ENCODE peak calls at places on chromosomes 6 and 20, in four cellular contexts. C is IMR-90, M is hepatocyte, U is lung. A is an unnamed sample.

GRCh38 chr6:45619994-45620471 is 242.3 kb upstream of the SUPT3H start:
- DNase-seq in U (peak), C (peak), M (no peak), A (no peak)

GRCh38 chr6:36928547-36928918 is 26.0 kb upstream of the PI16 start:
- DNase-seq in M (no peak), U (no peak), C (no peak), A (no peak)

GRCh38 chr20:54514020-54514607 is 38.7 kb downstream of the DOK5 start:
- DNase-seq in U (no peak), M (no peak), C (no peak), A (no peak)

GRCh38 chr6:133809406-133809805 is 79.5 kb upstream of the TCF21 start:
- DNase-seq in C (peak), U (no peak), M (no peak), A (no peak)

GRCh38 chr6:49915035-49915434 is 48.7 kb upstream of the CRISP1 start:
- DNase-seq in M (peak), U (no peak), C (no peak), A (no peak)

GRCh38 chr6:85347787-85348186 is 102.1 kb upstream of the NT5E start:
- DNase-seq in U (no peak), C (no peak), M (no peak), A (no peak)

GRCh38 chr6:107557698-107558097 is 67.8 kb downstream of the SOBP start:
- DNase-seq in U (no peak), C (no peak), M (no peak), A (no peak)

GRCh38 chr6:46419576-46420002 is 71.7 kb downstream of the RCAN2 start:
- DNase-seq in M (peak), U (peak), C (peak), A (peak)

GRCh38 chr6:27280540-27281000 is 31.5 kb downstream of the POM121L2 start:
- DNase-seq in C (no peak), M (peak), U (no peak), A (no peak)

GRCh38 chr20:50292324-50293243 is 102.0 kb downstream of the CEBPB start:
- DNase-seq in U (peak), M (peak), C (peak), A (peak)

GRCh38 chr6:31769684-31770371 is 7.3 kb downstream of the VWA7 start:
- DNase-seq in U (peak), M (peak), C (peak), A (peak)

GRCh38 chr20:58086763-58087566 is 141.5 kb downstream of the ANKRD60 start:
- DNase-seq in C (peak), M (peak), U (no peak), A (peak)

GRCh38 chr6:48747040-48747439 is 636.0 kb upstream of the PTCHD4 start:
- DNase-seq in C (peak), U (no peak), M (no peak), A (no peak)

GRCh38 chr20:16608265-16608636 is 35.0 kb upstream of the KIF16B start:
- DNase-seq in C (no peak), M (no peak), U (no peak), A (no peak)

GRCh38 chr6:39417440-39417839 is 94.9 kb upstream of the KCNK16 start:
- DNase-seq in C (no peak), M (no peak), U (no peak), A (no peak)

GRCh38 chr6:70166088-70166958 is 136.6 kb downstream of the COL9A1 start:
- DNase-seq in U (peak), M (peak), C (peak), A (peak)

GRCh38 chr6:34288581-34288980 is 39.8 kb upstream of the SMIM29 start:
- DNase-seq in U (no peak), M (no peak), C (no peak), A (no peak)

GRCh38 chr6:16179970-16180431 is 51.1 kb downstream of the MYLIP start:
- DNase-seq in C (no peak), U (no peak), M (no peak), A (no peak)

GRCh38 chr6:120785459-120786086 is 548.7 kb downstream of the TBC1D32 start:
- DNase-seq in C (no peak), U (no peak), M (no peak), A (no peak)

GRCh38 chr6:27230758-27231111 is 16.8 kb upstream of the PRSS16 start:
- DNase-seq in U (no peak), M (no peak), C (no peak), A (peak)

GRCh38 chr6:138800377-138801150 is 4.7 kb downstream of the ECT2L start:
- DNase-seq in C (no peak), U (no peak), M (no peak), A (no peak)

GRCh38 chr6:155026366-155027045 is 31.4 kb downstream of the TIAM2 start:
- DNase-seq in C (peak), M (peak), U (no peak), A (peak)

GRCh38 chr6:142819603-142820335 is 125.2 kb downstream of the HIVEP2 start:
- DNase-seq in U (no peak), M (no peak), C (peak), A (no peak)

GRCh38 chr6:152298055-152298647 is 339.0 kb downstream of the SYNE1 start:
- DNase-seq in U (no peak), C (no peak), M (no peak), A (no peak)
- H3K27ac ChIP-seq in U (no peak), C (no peak), M (no peak), A (no peak)

DNA sequence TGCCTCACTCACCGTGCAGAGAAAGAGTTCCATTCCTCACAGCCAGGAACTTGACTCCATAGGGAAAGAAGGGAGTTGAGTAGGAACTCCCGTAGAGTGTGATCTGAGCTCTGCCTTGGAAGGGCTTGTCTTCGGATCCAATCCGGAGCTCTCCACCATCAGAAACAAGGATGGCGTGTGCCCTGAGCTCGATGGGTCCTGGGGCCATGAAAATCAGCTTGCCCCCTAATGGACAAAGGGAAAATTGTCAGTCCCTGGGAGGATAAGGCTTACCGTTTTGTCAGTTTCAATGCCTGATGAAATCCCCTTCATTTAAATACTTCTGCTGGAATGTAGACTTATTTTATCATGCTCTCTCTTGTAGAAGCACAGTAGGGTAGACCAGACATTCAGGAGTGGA is 153.3 kb downstream of the PKHD1 start:
- DNase-seq in C (no peak), U (no peak), M (no peak), A (peak)
- TF ChIP-seq CTCF in C (peak), U (no peak), M (no peak), A (no peak)

GRCh38 chr6:152167639-152168603 is 360.4 kb downstream of the ESR1 start:
- DNase-seq in M (no peak), U (no peak), C (no peak), A (no peak)

GRCh38 chr6:152170313-152170701 is 362.8 kb downstream of the ESR1 start:
- DNase-seq in C (no peak), M (no peak), U (no peak), A (no peak)

GRCh38 chr6:152173321-152173720 is 365.8 kb downstream of the ESR1 start:
- DNase-seq in C (no peak), U (no peak), M (no peak), A (no peak)

GRCh38 chr6:152173957-152174356 is 366.5 kb downstream of the ESR1 start:
- DNase-seq in U (no peak), C (no peak), M (no peak), A (peak)

DNA sequence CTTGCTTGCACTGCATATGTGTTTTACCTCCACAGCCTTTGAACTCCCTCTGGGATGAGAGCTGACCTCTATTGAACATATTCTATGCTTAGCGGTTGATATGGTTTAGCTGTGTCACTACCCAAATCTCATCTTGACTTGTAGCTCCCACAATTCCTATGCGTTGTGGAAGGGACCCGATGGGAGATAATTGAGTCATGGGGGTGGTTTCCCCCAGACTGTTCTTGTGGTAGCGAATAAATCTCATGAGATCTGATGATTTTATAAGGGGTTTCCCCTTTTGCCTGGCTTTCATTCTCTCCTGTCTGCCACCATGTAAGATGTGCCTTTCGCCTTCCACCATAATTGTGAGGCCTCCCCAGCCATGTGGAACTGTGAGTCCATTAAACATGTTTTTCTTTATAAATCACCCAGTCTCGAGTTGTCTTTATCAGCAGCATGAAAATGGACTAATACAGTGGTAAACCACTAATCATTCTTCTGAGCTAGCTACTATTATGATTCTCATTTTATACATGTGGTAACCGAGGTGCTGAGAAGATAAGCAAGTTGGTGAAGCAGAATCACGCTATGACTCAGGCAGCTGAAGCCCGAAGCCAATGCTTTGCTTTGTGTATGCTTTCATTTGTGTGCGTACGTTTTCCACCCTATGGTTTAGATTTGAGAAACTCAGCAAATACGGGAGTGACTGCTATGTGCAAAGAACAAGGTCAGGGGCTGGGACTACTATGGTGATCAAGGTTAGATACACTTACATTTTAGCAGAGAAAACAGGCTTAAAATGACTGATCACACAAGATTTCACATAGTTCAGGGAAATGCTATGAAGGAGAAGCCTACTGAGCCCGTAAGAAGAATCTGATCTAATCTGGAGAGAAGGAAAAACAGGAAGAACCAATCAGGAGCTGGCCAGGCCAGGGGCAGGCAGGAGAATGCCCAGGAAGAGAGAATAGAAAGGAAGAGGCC is 363.5 kb downstream of the ESR1 start:
- DNase-seq in C (peak), M (peak), U (no peak), A (no peak)
- H3K27ac ChIP-seq in C (no peak), M (peak), U (no peak), A (no peak)

GRCh38 chr6:170578909-170579308 is 5.5 kb downstream of the PDCD2 start:
- DNase-seq in U (no peak), C (no peak), M (no peak), A (no peak)

GRCh38 chr6:170584181-170584953 is at the start of gene PDCD2:
- DNase-seq in C (peak), M (peak), U (peak), A (peak)

GRCh38 chr6:170584954-170585498 is 589 bp upstream of the PDCD2 start:
- DNase-seq in U (no peak), C (no peak), M (peak), A (peak)

DNA sequence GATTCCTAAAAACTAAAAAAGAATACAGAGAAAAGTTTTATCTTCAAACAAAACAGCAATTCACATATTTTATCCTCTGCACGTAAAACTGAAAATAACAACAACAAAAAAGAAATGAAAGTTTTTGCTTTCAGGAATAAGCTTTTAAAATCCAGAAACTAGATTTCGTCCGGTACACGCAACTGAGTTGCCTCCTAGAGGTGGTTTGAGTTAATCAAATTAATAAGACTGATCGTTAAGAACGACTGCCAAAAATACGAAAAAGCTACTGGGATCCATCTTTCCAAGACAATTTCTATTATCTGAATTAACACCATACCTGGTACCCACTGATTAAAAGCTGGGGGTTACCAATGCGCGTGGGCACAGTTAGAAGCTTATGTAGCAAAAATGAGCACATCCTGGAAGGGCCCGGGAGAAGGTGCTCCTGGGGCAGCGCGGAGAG is 679 bp downstream of the PDCD2 start:
- DNase-seq in C (peak), M (no peak), U (no peak), A (peak)
- TF ChIP-seq CTCF in C (peak), M (no peak), U (no peak), A (no peak)

GRCh38 chr6:41080623-41081022 is 7.8 kb downstream of the NFYA start:
- DNase-seq in C (no peak), M (no peak), U (no peak), A (no peak)
- H3K27ac ChIP-seq in C (no peak), M (no peak), U (no peak), A (no peak)

GRCh38 chr20:37781626-37782025 is 87.8 kb downstream of the CTNNBL1 start:
- DNase-seq in M (no peak), C (peak), U (no peak), A (no peak)
- TF ChIP-seq CTCF in M (no peak), C (no peak), U (no peak), A (no peak)

A was measured in RWPE1.